ENCODE peak calls at places on chromosomes 7 and 10, in seven cellular contexts. P is AG20443; T is putamen; F is stimulated activated CD4-positive, alpha-beta T cell treated with anti-CD3 and anti-CD28 coated beads, Interleukin-4, amount 100 ng/mL, for 24 hours; H is AG04450; D is Right ventricle myocardium inferior; E is activated T-cell treated with anti-CD3 and anti-CD28 coated beads for 1 hour. Q is an unnamed sample.

GRCh38 chr10:32937824-32938482 is 20.1 kb downstream of the ITGB1 start:
- DNase-seq in P (peak; percentile 23), T (no peak), F (no peak), H (no peak), D (no peak), E (no peak), Q (no peak)

GRCh38 chr10:4254101-4254994 is 469.3 kb upstream of the KLF6 start:
- DNase-seq in P (peak; percentile 27), T (no peak), F (no peak), H (peak; percentile 86), D (no peak), E (no peak), Q (no peak)

GRCh38 chr7:38107486-38107893 is 70.6 kb upstream of the STARD3NL start:
- DNase-seq in P (peak; percentile 66), T (peak; percentile 49), F (peak; percentile 74), H (peak; percentile 4), D (peak; percentile 65), E (peak; percentile 61), Q (peak; percentile 78)

GRCh38 chr7:109126404-109127050 is 556.9 kb downstream of the DNAJB9 start:
- DNase-seq in P (no peak), T (no peak), F (no peak), H (no peak), D (no peak), E (no peak), Q (no peak)

GRCh38 chr10:120735773-120736371 is 115.3 kb upstream of the WDR11 start:
- DNase-seq in P (peak; percentile 21), T (no peak), F (no peak), H (no peak), D (no peak), E (no peak), Q (no peak)

GRCh38 chr10:21161090-21161625 is 264.0 kb upstream of the NEBL start:
- DNase-seq in P (no peak), T (no peak), F (no peak), H (no peak), D (no peak), E (no peak), Q (no peak)

GRCh38 chr7:87653178-87653577 is 25.0 kb downstream of the RUNDC3B start:
- DNase-seq in P (no peak), T (no peak), F (no peak), H (no peak), D (no peak), E (no peak), Q (no peak)

GRCh38 chr7:9945131-9945530 is 1028.5 kb upstream of the PHF14 start:
- DNase-seq in P (no peak), T (no peak), F (no peak), H (no peak), D (no peak), E (no peak), Q (no peak)

GRCh38 chr7:5679741-5680473 is 101.6 kb downstream of the RNF216 start:
- DNase-seq in P (no peak), T (no peak), F (no peak), H (no peak), D (peak; percentile 80), E (no peak), Q (no peak)

GRCh38 chr10:5549462-5550249 is 24.9 kb downstream of the CALML3 start:
- DNase-seq in P (no peak), T (no peak), F (no peak), H (no peak), D (no peak), E (no peak), Q (no peak)

GRCh38 chr10:52853704-52854103 is 81.1 kb upstream of the MBL2 start:
- DNase-seq in P (no peak), T (no peak), F (no peak), H (no peak), D (no peak), E (no peak), Q (no peak)

GRCh38 chr7:150453186-150453585 is 2.8 kb downstream of the GIMAP8 start:
- DNase-seq in P (no peak), T (no peak), F (peak; percentile 31), H (no peak), D (no peak), E (no peak), Q (no peak)

GRCh38 chr10:64396105-64396504 is 874.9 kb downstream of the REEP3 start:
- DNase-seq in P (peak; percentile 23), T (no peak), F (no peak), H (peak; percentile 2), D (no peak), E (no peak), Q (no peak)

GRCh38 chr7:4713183-4713784 is 31.2 kb downstream of the FOXK1 start:
- DNase-seq in P (peak; percentile 82), T (no peak), F (no peak), H (no peak), D (peak; percentile 76), E (no peak), Q (no peak)

GRCh38 chr10:57222603-57223002 is 861.5 kb upstream of the ZWINT start:
- DNase-seq in P (no peak), T (no peak), F (no peak), H (no peak), D (no peak), E (no peak), Q (no peak)

GRCh38 chr10:71852335-71852937 is 1.4 kb upstream of the PSAP start:
- DNase-seq in P (no peak), T (no peak), F (no peak), H (no peak), D (peak; percentile 80), E (no peak), Q (no peak)

GRCh38 chr7:94588090-94588489 is 67.8 kb downstream of the SGCE start:
- DNase-seq in P (no peak), T (no peak), F (no peak), H (no peak), D (no peak), E (no peak), Q (no peak)

GRCh38 chr7:150806863-150807262 is 6.3 kb downstream of the TMEM176A start:
- DNase-seq in P (no peak), T (no peak), F (no peak), H (no peak), D (no peak), E (no peak), Q (no peak)

GRCh38 chr10:104548090-104548489 is 93.0 kb upstream of the SORCS3 start:
- DNase-seq in P (peak; percentile 36), T (no peak), F (no peak), H (no peak), D (no peak), E (no peak), Q (no peak)

GRCh38 chr10:22325272-22325947 is 4.5 kb downstream of the BMI1 start:
- DNase-seq in P (peak; percentile 89), T (peak; percentile 46), F (peak; percentile 69), H (peak; percentile 38), D (peak; percentile 87), E (peak; percentile 64), Q (peak; percentile 65)

GRCh38 chr10:71429304-71429703 is 32.6 kb downstream of the CDH23 start:
- DNase-seq in P (no peak), T (no peak), F (no peak), H (no peak), D (no peak), E (no peak), Q (peak; percentile 20)

GRCh38 chr7:150383710-150384397 is 4.7 kb downstream of the ZNF775 start:
- DNase-seq in P (no peak), T (peak; percentile 99), F (no peak), H (no peak), D (no peak), E (no peak), Q (no peak)

GRCh38 chr10:131898713-131899112 is 2.1 kb upstream of the PPP2R2D start:
- DNase-seq in P (no peak), T (no peak), F (no peak), H (no peak), D (no peak), E (no peak), Q (no peak)

GRCh38 chr10:55410415-55410885 is 609.4 kb upstream of the PCDH15 start:
- DNase-seq in P (peak; percentile 31), T (peak; percentile 87), F (no peak), H (no peak), D (peak; percentile 58), E (no peak), Q (no peak)

GRCh38 chr10:128573936-128574335 is 447.7 kb upstream of the MKI67 start:
- DNase-seq in P (no peak), T (no peak), F (no peak), H (no peak), D (no peak), E (no peak), Q (no peak)

GRCh38 chr10:4623200-4623599 is 202.8 kb upstream of the AKR1E2 start:
- DNase-seq in P (no peak), T (no peak), F (no peak), H (no peak), D (no peak), E (no peak), Q (no peak)

GRCh38 chr7:24830440-24831050 is 73.3 kb upstream of the GSDME start:
- DNase-seq in P (no peak), T (no peak), F (no peak), H (no peak), D (no peak), E (no peak), Q (no peak)

GRCh38 chr7:98213874-98214810 is 2.9 kb downstream of the BHLHA15 start:
- DNase-seq in P (no peak), T (no peak), F (no peak), H (no peak), D (no peak), E (no peak), Q (no peak)

GRCh38 chr7:38186593-38187314 is 8.7 kb downstream of the STARD3NL start:
- DNase-seq in P (peak; percentile 60), T (no peak), F (no peak), H (no peak), D (no peak), E (no peak), Q (no peak)

GRCh38 chr10:44962870-44963738 is 3.5 kb downstream of the RASSF4 start:
- DNase-seq in P (no peak), T (no peak), F (no peak), H (no peak), D (peak; percentile 64), E (no peak), Q (no peak)

GRCh38 chr7:31883761-31884164 is 186.4 kb downstream of the PDE1C start:
- DNase-seq in P (peak; percentile 42), T (peak; percentile 80), F (no peak), H (no peak), D (no peak), E (no peak), Q (no peak)

GRCh38 chr10:14564268-14564744 is 210.4 kb downstream of the FAM107B start:
- DNase-seq in P (no peak), T (no peak), F (peak; percentile 48), H (no peak), D (no peak), E (no peak), Q (no peak)

GRCh38 chr7:523436-524336 is 4.0 kb upstream of the PDGFA start:
- DNase-seq in P (no peak), T (no peak), F (no peak), H (no peak), D (no peak), E (no peak), Q (no peak)

GRCh38 chr10:5608608-5609270 is 57.7 kb downstream of the ASB13 start:
- DNase-seq in P (no peak), T (no peak), F (no peak), H (no peak), D (peak; percentile 54), E (no peak), Q (no peak)

GRCh38 chr10:69088471-69088769 is 517 bp downstream of the SRGN start:
- DNase-seq in P (no peak), T (no peak), F (peak; percentile 35), H (no peak), D (no peak), E (no peak), Q (no peak)

GRCh38 chr10:34918896-34919295 is 103.8 kb upstream of the PARD3 start:
- DNase-seq in P (no peak), T (no peak), F (no peak), H (no peak), D (no peak), E (no peak), Q (no peak)

GRCh38 chr7:229184-229964 is 37.0 kb downstream of the FAM20C start:
- DNase-seq in P (peak; percentile 91), T (peak; percentile 70), F (no peak), H (peak; percentile 94), D (peak; percentile 78), E (no peak), Q (no peak)

GRCh38 chr10:31928531-31929259 is at the start of gene ARHGAP12:
- DNase-seq in P (peak; percentile 92), T (peak; percentile 81), F (peak; percentile 84), H (peak; percentile 37), D (peak; percentile 97), E (peak; percentile 84), Q (peak; percentile 81)

Q was measured in activated naive CD4-positive, alpha-beta T cell treated with anti-CD3 and anti-CD28 coated beads, Interleukin-2, amount 50 U/mL, for 72 hours.